ENCODE peak calls at places on chromosomes 3 and 15, in nine cellular contexts. One of them, this sample, is unnamed.

GRCh38 chr3:177776656-177777055 is 579.4 kb upstream of the TBL1XR1 start:
- DNase-seq in stimulated activated CD4-positive, alpha-beta T cell treated with anti-CD3 and anti-CD28 coated beads, TNF-alpha, amount 100 ng/mL, for 1 hour: no peak
- DNase-seq in lung: no peak
- DNase-seq in psoas muscle: no peak
- DNase-seq in AG08396: peak; percentile 36
- DNase-seq in AG09319: no peak
- DNase-seq in activated CD8-positive, alpha-beta memory T cell treated with anti-CD3 and anti-CD28 coated beads for 48 hours: no peak
- DNase-seq in hepatic stellate cell: no peak
- DNase-seq in A673: no peak
- DNase-seq in this sample: peak; percentile 58

GRCh38 chr3:69998759-69999158 is 774 bp upstream of the SAMMSON start:
- DNase-seq in A673: peak; percentile 40
- DNase-seq in hepatic stellate cell: peak; percentile 7
- DNase-seq in activated CD8-positive, alpha-beta memory T cell treated with anti-CD3 and anti-CD28 coated beads for 48 hours: no peak
- DNase-seq in stimulated activated CD4-positive, alpha-beta T cell treated with anti-CD3 and anti-CD28 coated beads, TNF-alpha, amount 100 ng/mL, for 1 hour: no peak
- DNase-seq in AG08396: no peak
- DNase-seq in AG09319: no peak
- DNase-seq in lung: no peak
- DNase-seq in psoas muscle: no peak
- DNase-seq in this sample: no peak

GRCh38 chr3:54783611-54784010 is 144.2 kb downstream of the LRTM1 start:
- DNase-seq in AG09319: no peak
- DNase-seq in lung: no peak
- DNase-seq in stimulated activated CD4-positive, alpha-beta T cell treated with anti-CD3 and anti-CD28 coated beads, TNF-alpha, amount 100 ng/mL, for 1 hour: no peak
- DNase-seq in activated CD8-positive, alpha-beta memory T cell treated with anti-CD3 and anti-CD28 coated beads for 48 hours: no peak
- DNase-seq in psoas muscle: no peak
- DNase-seq in A673: no peak
- DNase-seq in hepatic stellate cell: no peak
- DNase-seq in AG08396: no peak
- DNase-seq in this sample: no peak

GRCh38 chr3:39850707-39851014 is 41.3 kb downstream of the MYRIP start:
- DNase-seq in lung: no peak
- DNase-seq in A673: no peak
- DNase-seq in hepatic stellate cell: no peak
- DNase-seq in psoas muscle: no peak
- DNase-seq in AG09319: no peak
- DNase-seq in activated CD8-positive, alpha-beta memory T cell treated with anti-CD3 and anti-CD28 coated beads for 48 hours: no peak
- DNase-seq in AG08396: no peak
- DNase-seq in stimulated activated CD4-positive, alpha-beta T cell treated with anti-CD3 and anti-CD28 coated beads, TNF-alpha, amount 100 ng/mL, for 1 hour: no peak
- DNase-seq in this sample: no peak

GRCh38 chr3:31043184-31043819 is 148.8 kb upstream of the GADL1 start:
- DNase-seq in stimulated activated CD4-positive, alpha-beta T cell treated with anti-CD3 and anti-CD28 coated beads, TNF-alpha, amount 100 ng/mL, for 1 hour: no peak
- DNase-seq in activated CD8-positive, alpha-beta memory T cell treated with anti-CD3 and anti-CD28 coated beads for 48 hours: no peak
- DNase-seq in psoas muscle: no peak
- DNase-seq in A673: peak; percentile 31
- DNase-seq in AG09319: no peak
- DNase-seq in lung: no peak
- DNase-seq in AG08396: no peak
- DNase-seq in hepatic stellate cell: no peak
- DNase-seq in this sample: no peak

GRCh38 chr3:33062814-33063346 is 34.1 kb downstream of the GLB1 start:
- DNase-seq in psoas muscle: no peak
- DNase-seq in stimulated activated CD4-positive, alpha-beta T cell treated with anti-CD3 and anti-CD28 coated beads, TNF-alpha, amount 100 ng/mL, for 1 hour: no peak
- DNase-seq in A673: no peak
- DNase-seq in hepatic stellate cell: no peak
- DNase-seq in lung: no peak
- DNase-seq in AG08396: no peak
- DNase-seq in activated CD8-positive, alpha-beta memory T cell treated with anti-CD3 and anti-CD28 coated beads for 48 hours: no peak
- DNase-seq in AG09319: no peak
- DNase-seq in this sample: no peak

GRCh38 chr3:146326875-146327543 is 76.1 kb upstream of the PLSCR4 start:
- DNase-seq in lung: no peak
- DNase-seq in A673: peak; percentile 68
- DNase-seq in activated CD8-positive, alpha-beta memory T cell treated with anti-CD3 and anti-CD28 coated beads for 48 hours: no peak
- DNase-seq in AG08396: peak; percentile 53
- DNase-seq in AG09319: peak; percentile 53
- DNase-seq in hepatic stellate cell: peak; percentile 21
- DNase-seq in psoas muscle: no peak
- DNase-seq in stimulated activated CD4-positive, alpha-beta T cell treated with anti-CD3 and anti-CD28 coated beads, TNF-alpha, amount 100 ng/mL, for 1 hour: no peak
- DNase-seq in this sample: peak; percentile 57

GRCh38 chr15:31782016-31782783 is 248.1 kb upstream of the CHRNA7 start:
- DNase-seq in psoas muscle: no peak
- DNase-seq in lung: no peak
- DNase-seq in stimulated activated CD4-positive, alpha-beta T cell treated with anti-CD3 and anti-CD28 coated beads, TNF-alpha, amount 100 ng/mL, for 1 hour: no peak
- DNase-seq in AG09319: no peak
- DNase-seq in activated CD8-positive, alpha-beta memory T cell treated with anti-CD3 and anti-CD28 coated beads for 48 hours: no peak
- DNase-seq in AG08396: no peak
- DNase-seq in A673: no peak
- DNase-seq in hepatic stellate cell: no peak
- DNase-seq in this sample: no peak

GRCh38 chr3:127137757-127138536 is 55.0 kb upstream of the PRR23E start:
- DNase-seq in stimulated activated CD4-positive, alpha-beta T cell treated with anti-CD3 and anti-CD28 coated beads, TNF-alpha, amount 100 ng/mL, for 1 hour: no peak
- DNase-seq in A673: no peak
- DNase-seq in activated CD8-positive, alpha-beta memory T cell treated with anti-CD3 and anti-CD28 coated beads for 48 hours: no peak
- DNase-seq in psoas muscle: no peak
- DNase-seq in hepatic stellate cell: no peak
- DNase-seq in lung: no peak
- DNase-seq in AG08396: no peak
- DNase-seq in AG09319: no peak
- DNase-seq in this sample: no peak

GRCh38 chr15:68730491-68731317 is 90.0 kb downstream of the ANP32A start:
- DNase-seq in AG09319: no peak
- DNase-seq in stimulated activated CD4-positive, alpha-beta T cell treated with anti-CD3 and anti-CD28 coated beads, TNF-alpha, amount 100 ng/mL, for 1 hour: no peak
- DNase-seq in A673: peak; percentile 78
- DNase-seq in psoas muscle: peak; percentile 53
- DNase-seq in hepatic stellate cell: peak; percentile 29
- DNase-seq in lung: peak; percentile 37
- DNase-seq in AG08396: peak; percentile 46
- DNase-seq in activated CD8-positive, alpha-beta memory T cell treated with anti-CD3 and anti-CD28 coated beads for 48 hours: no peak
- DNase-seq in this sample: no peak

GRCh38 chr3:63323766-63324165 is 45.7 kb downstream of the SYNPR start:
- DNase-seq in AG08396: no peak
- DNase-seq in activated CD8-positive, alpha-beta memory T cell treated with anti-CD3 and anti-CD28 coated beads for 48 hours: no peak
- DNase-seq in psoas muscle: no peak
- DNase-seq in A673: no peak
- DNase-seq in hepatic stellate cell: no peak
- DNase-seq in AG09319: no peak
- DNase-seq in stimulated activated CD4-positive, alpha-beta T cell treated with anti-CD3 and anti-CD28 coated beads, TNF-alpha, amount 100 ng/mL, for 1 hour: no peak
- DNase-seq in lung: no peak
- DNase-seq in this sample: no peak

GRCh38 chr15:83846847-83847246 is 192.9 kb downstream of the ADAMTSL3 start:
- DNase-seq in A673: no peak
- DNase-seq in stimulated activated CD4-positive, alpha-beta T cell treated with anti-CD3 and anti-CD28 coated beads, TNF-alpha, amount 100 ng/mL, for 1 hour: no peak
- DNase-seq in activated CD8-positive, alpha-beta memory T cell treated with anti-CD3 and anti-CD28 coated beads for 48 hours: no peak
- DNase-seq in AG09319: peak; percentile 79
- DNase-seq in AG08396: peak; percentile 30
- DNase-seq in lung: no peak
- DNase-seq in psoas muscle: no peak
- DNase-seq in hepatic stellate cell: no peak
- DNase-seq in this sample: peak; percentile 90